ENCODE peak calls at places on chromosomes 4 and X, in six cellular contexts. Z, E, B, J, P and L are unnamed samples.

GRCh38 chr4:41028392-41029076 is 185.8 kb downstream of the APBB2 start:
- DNase-seq in Z (no peak), E (no peak), B (peak; percentile 16), J (no peak), P (no peak), L (no peak)

GRCh38 chrX:114976321-114976720 is 41.1 kb downstream of the IL13RA2 start:
- DNase-seq in Z (no peak), E (no peak), B (peak; percentile 43), J (no peak), P (no peak), L (no peak)

GRCh38 chr4:128582319-128582948 is 227.1 kb upstream of the JADE1 start:
- DNase-seq in Z (no peak), E (no peak), B (peak; percentile 19), J (no peak), P (no peak), L (no peak)

GRCh38 chr4:14478504-14478903 is 523.8 kb upstream of the CPEB2 start:
- DNase-seq in Z (no peak), E (no peak), B (no peak), J (no peak), P (no peak), L (no peak)

GRCh38 chr4:109301691-109302365 is 630 bp downstream of the COL25A1 start:
- DNase-seq in Z (no peak), E (no peak), B (no peak), J (no peak), P (no peak), L (no peak)

GRCh38 chr4:128516568-128516967 is 229.0 kb upstream of the PGRMC2 start:
- DNase-seq in Z (no peak), E (no peak), B (peak; percentile 60), J (no peak), P (no peak), L (no peak)

GRCh38 chr4:112560084-112560483 is 44.1 kb upstream of the NEUROG2 start:
- DNase-seq in Z (no peak), E (no peak), B (no peak), J (no peak), P (no peak), L (no peak)

GRCh38 chrX:102345916-102346315 is 93.9 kb downstream of the NXF2B start:
- DNase-seq in Z (peak; percentile 39), E (peak; percentile 75), B (peak; percentile 39), J (no peak), P (no peak), L (peak; percentile 52)

GRCh38 chr4:13359809-13360208 is 124.3 kb downstream of the RAB28 start:
- DNase-seq in Z (no peak), E (no peak), B (no peak), J (no peak), P (no peak), L (no peak)

GRCh38 chr4:58808817-58809216 is 1698.6 kb upstream of the IGFBP7 start:
- DNase-seq in Z (no peak), E (no peak), B (no peak), J (no peak), P (no peak), L (no peak)

GRCh38 chr4:182470215-182470614 is 227.0 kb downstream of the TENM3 start:
- DNase-seq in Z (no peak), E (no peak), B (no peak), J (no peak), P (no peak), L (no peak)

GRCh38 chr4:185566425-185566824 is 31.1 kb upstream of the PDLIM3 start:
- DNase-seq in Z (no peak), E (no peak), B (peak; percentile 62), J (no peak), P (no peak), L (no peak)

GRCh38 chr4:38075370-38076152 is 115.4 kb downstream of the PTTG2 start:
- DNase-seq in Z (no peak), E (no peak), B (peak; percentile 54), J (no peak), P (no peak), L (no peak)

GRCh38 chr4:182238355-182238931 is 4.8 kb upstream of the TENM3 start:
- DNase-seq in Z (no peak), E (no peak), B (no peak), J (no peak), P (no peak), L (no peak)

GRCh38 chrX:17022205-17022604 is 75.7 kb downstream of the REPS2 start:
- DNase-seq in Z (no peak), E (no peak), B (peak; percentile 76), J (no peak), P (no peak), L (no peak)

GRCh38 chr4:6957148-6957520 is 47.5 kb downstream of the TBC1D14 start:
- DNase-seq in Z (no peak), E (no peak), B (no peak), J (no peak), P (no peak), L (no peak)

GRCh38 chr4:6534618-6535328 is 40.2 kb upstream of the MAN2B2 start:
- DNase-seq in Z (no peak), E (no peak), B (no peak), J (no peak), P (no peak), L (no peak)

GRCh38 chr4:168550071-168550766 is 53.4 kb downstream of the PALLD start:
- DNase-seq in Z (no peak), E (no peak), B (no peak), J (no peak), P (no peak), L (no peak)

GRCh38 chrX:16628954-16629595 is 20.9 kb upstream of the S100G start:
- DNase-seq in Z (no peak), E (no peak), B (no peak), J (peak; percentile 22), P (no peak), L (no peak)

GRCh38 chrX:153245288-153245731 is 66.2 kb downstream of the MAGEA1 start:
- DNase-seq in Z (no peak), E (no peak), B (no peak), J (no peak), P (no peak), L (no peak)

DNA sequence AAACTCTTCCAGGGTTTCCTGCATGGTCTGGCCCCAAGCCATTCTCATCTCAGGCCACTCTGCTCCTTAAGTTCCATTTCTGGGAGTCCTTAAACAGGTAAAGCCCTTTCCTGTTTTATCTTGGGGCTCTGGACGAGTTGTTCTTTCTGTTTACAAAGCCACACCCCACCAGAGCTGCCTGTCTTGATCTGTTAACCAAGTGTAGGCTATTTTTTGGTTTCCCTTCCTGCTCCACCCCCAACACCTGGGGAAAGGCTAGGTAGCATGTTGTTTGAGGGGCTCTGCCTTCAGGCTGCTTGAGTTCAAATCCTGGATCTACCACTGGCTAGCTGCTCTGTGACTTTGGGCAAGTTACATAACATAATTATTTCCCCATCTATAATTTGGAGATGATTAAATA is 40.0 kb downstream of the ERVMER34-1 start:
- DNase-seq in Z (no peak), E (no peak), B (no peak), J (no peak), P (no peak), L (no peak)
- H3K27ac ChIP-seq in Z (no peak overlapping the region), E (peak overlapping the region; percentile 95), B (no peak overlapping the region), J (no peak overlapping the region), P (peak overlapping the region; percentile 58), L (peak overlapping the region; percentile 89)

GRCh38 chr4:46992338-46992737 is 1.0 kb downstream of the GABRA4 start:
- DNase-seq in Z (no peak), E (no peak), B (no peak), J (no peak), P (no peak), L (no peak)

GRCh38 chr4:46999584-46999983 is 6.2 kb upstream of the GABRA4 start:
- DNase-seq in Z (no peak), E (no peak), B (peak; percentile 52), J (no peak), P (no peak), L (no peak)

GRCh38 chr4:46993075-46994006 is at the start of gene GABRA4:
- DNase-seq in Z (peak; percentile 48), E (no peak), B (no peak), J (no peak), P (peak; percentile 63), L (no peak)

DNA sequence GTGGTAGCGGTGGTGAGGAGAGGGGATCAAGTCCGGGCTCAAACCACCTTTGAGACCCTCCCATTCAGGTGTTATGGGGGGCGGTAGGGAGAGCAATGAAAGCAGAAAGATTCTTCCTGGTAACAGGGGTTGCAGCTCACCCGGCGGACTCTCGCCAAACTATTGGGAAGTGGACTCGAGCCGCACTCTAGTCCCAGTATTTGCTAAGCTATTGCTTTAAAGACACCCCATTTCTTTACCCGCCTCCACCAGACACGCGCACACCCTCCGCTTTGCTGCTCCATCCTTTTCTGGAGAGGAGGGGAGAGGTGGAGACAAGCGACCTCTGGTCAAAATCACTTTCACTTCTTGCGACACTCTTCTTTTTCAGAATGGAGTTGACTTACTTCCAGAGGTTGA is 625 bp upstream of the GABRA4 start:
- DNase-seq in Z (no peak), E (no peak), B (no peak), J (no peak), P (no peak), L (no peak)
- H3K27me3 ChIP-seq in Z (no peaks in the 10 kb centered on the region), E (peaks cover 25% of the 10 kb centered on the region), B (peaks cover 91% of the 10 kb centered on the region), J (peaks cover 18% of the 10 kb centered on the region), P (peaks cover 38% of the 10 kb centered on the region), L (peaks cover 14% of the 10 kb centered on the region)

GRCh38 chrX:79366556-79366887 is 612 bp downstream of the ITM2A start:
- DNase-seq in Z (no peak), E (no peak), B (no peak), J (no peak), P (no peak), L (no peak)

GRCh38 chrX:79367907-79368306 is 773 bp upstream of the ITM2A start:
- DNase-seq in Z (no peak), E (no peak), B (no peak), J (no peak), P (no peak), L (no peak)

GRCh38 chrX:79366888-79367749 is at the start of gene ITM2A:
- DNase-seq in Z (peak; percentile 51), E (peak; percentile 27), B (peak; percentile 19), J (no peak), P (peak; percentile 55), L (peak; percentile 45)

GRCh38 chrX:79364306-79364705 is 2.8 kb downstream of the ITM2A start:
- DNase-seq in Z (no peak), E (no peak), B (no peak), J (no peak), P (no peak), L (no peak)

GRCh38 chrX:79365591-79365990 is 1.5 kb downstream of the ITM2A start:
- DNase-seq in Z (no peak), E (no peak), B (no peak), J (no peak), P (no peak), L (no peak)
- H3K4me3 ChIP-seq in Z (no peak overlapping the region), E (no peak overlapping the region), B (no peak overlapping the region), J (no peak overlapping the region), P (peak overlapping the region; percentile 44), L (peak overlapping the region; percentile 75)

GRCh38 chr4:142336251-142336934 is 509.7 kb downstream of the INPP4B start:
- DNase-seq in Z (no peak), E (no peak), B (no peak), J (no peak), P (no peak), L (no peak)

GRCh38 chr4:142334931-142335330 is 511.2 kb downstream of the INPP4B start:
- DNase-seq in Z (no peak), E (no peak), B (no peak), J (no peak), P (no peak), L (no peak)

GRCh38 chr4:142329304-142329703 is 516.8 kb downstream of the INPP4B start:
- DNase-seq in Z (no peak), E (no peak), B (no peak), J (no peak), P (no peak), L (no peak)

GRCh38 chr4:142331132-142331531 is 515.0 kb downstream of the INPP4B start:
- DNase-seq in Z (no peak), E (no peak), B (peak; percentile 15), J (no peak), P (no peak), L (no peak)

GRCh38 chr4:142331646-142332045 is 514.5 kb downstream of the INPP4B start:
- DNase-seq in Z (no peak), E (no peak), B (peak; percentile 30), J (no peak), P (no peak), L (no peak)
- H3K27ac ChIP-seq in Z (no peak overlapping the region), E (no peak overlapping the region), B (no peak overlapping the region), J (no peak overlapping the region), P (peak overlapping the region; percentile 25), L (no peak overlapping the region)